ENCODE peak calls at places on chromosomes 5 and 9, in nine cellular contexts. One of them, this sample, is unnamed.
A peak's percentile ranks its signal among the peaks of the same experiment; 100 is the strongest.

GRCh38 chr9:97502984-97503861 is 1.8 kb downstream of the TMOD1 start:
- DNase-seq in ascending aorta: no peak
- DNase-seq in NCI-H1417: no peak
- DNase-seq in GM10248: no peak
- DNase-seq in stimulated activated CD4-positive, alpha-beta T cell treated with anti-CD3 and anti-CD28 coated beads, Interleukin-4, amount 100 ng/mL, for 24 hours: no peak
- DNase-seq in left ventricle myocardium superior: no peak
- DNase-seq in EH: no peak
- DNase-seq in AG04450: no peak
- DNase-seq in ovary: no peak
- DNase-seq in this sample: peak; percentile 39

GRCh38 chr5:93800988-93801811 is 59.8 kb upstream of the POU5F2 start:
- DNase-seq in ascending aorta: no peak
- DNase-seq in NCI-H1417: peak; percentile 82
- DNase-seq in GM10248: peak; percentile 17
- DNase-seq in stimulated activated CD4-positive, alpha-beta T cell treated with anti-CD3 and anti-CD28 coated beads, Interleukin-4, amount 100 ng/mL, for 24 hours: peak; percentile 33
- DNase-seq in left ventricle myocardium superior: no peak
- DNase-seq in EH: peak; percentile 58
- DNase-seq in AG04450: no peak
- DNase-seq in ovary: no peak
- DNase-seq in this sample: peak; percentile 10

GRCh38 chr9:133101356-133102189 is 19.5 kb downstream of the RALGDS start:
- DNase-seq in ascending aorta: no peak
- DNase-seq in NCI-H1417: no peak
- DNase-seq in GM10248: no peak
- DNase-seq in stimulated activated CD4-positive, alpha-beta T cell treated with anti-CD3 and anti-CD28 coated beads, Interleukin-4, amount 100 ng/mL, for 24 hours: no peak
- DNase-seq in left ventricle myocardium superior: no peak
- DNase-seq in EH: no peak
- DNase-seq in AG04450: no peak
- DNase-seq in ovary: no peak
- DNase-seq in this sample: no peak

GRCh38 chr9:93974151-93974550 is 19.0 kb upstream of the BARX1 start:
- DNase-seq in ascending aorta: no peak
- DNase-seq in NCI-H1417: peak; percentile 30
- DNase-seq in GM10248: no peak
- DNase-seq in stimulated activated CD4-positive, alpha-beta T cell treated with anti-CD3 and anti-CD28 coated beads, Interleukin-4, amount 100 ng/mL, for 24 hours: no peak
- DNase-seq in left ventricle myocardium superior: no peak
- DNase-seq in EH: no peak
- DNase-seq in AG04450: no peak
- DNase-seq in ovary: no peak
- DNase-seq in this sample: no peak

GRCh38 chr5:171418316-171418981 is 998 bp upstream of the FGF18 start:
- DNase-seq in ascending aorta: peak; percentile 84
- DNase-seq in NCI-H1417: peak; percentile 68
- DNase-seq in GM10248: peak; percentile 88
- DNase-seq in stimulated activated CD4-positive, alpha-beta T cell treated with anti-CD3 and anti-CD28 coated beads, Interleukin-4, amount 100 ng/mL, for 24 hours: peak; percentile 64
- DNase-seq in left ventricle myocardium superior: peak; percentile 88
- DNase-seq in EH: peak; percentile 85
- DNase-seq in AG04450: peak; percentile 72
- DNase-seq in ovary: peak; percentile 76
- DNase-seq in this sample: peak; percentile 93

GRCh38 chr5:32030686-32031478 is 143.2 kb downstream of the GOLPH3 start:
- DNase-seq in ascending aorta: no peak
- DNase-seq in NCI-H1417: no peak
- DNase-seq in GM10248: no peak
- DNase-seq in stimulated activated CD4-positive, alpha-beta T cell treated with anti-CD3 and anti-CD28 coated beads, Interleukin-4, amount 100 ng/mL, for 24 hours: no peak
- DNase-seq in left ventricle myocardium superior: no peak
- DNase-seq in EH: peak; percentile 55
- DNase-seq in AG04450: no peak
- DNase-seq in ovary: no peak
- DNase-seq in this sample: no peak

GRCh38 chr9:92294297-92294676 is 790 bp upstream of the IARS1 start:
- DNase-seq in ascending aorta: no peak
- DNase-seq in NCI-H1417: no peak
- DNase-seq in GM10248: no peak
- DNase-seq in stimulated activated CD4-positive, alpha-beta T cell treated with anti-CD3 and anti-CD28 coated beads, Interleukin-4, amount 100 ng/mL, for 24 hours: peak; percentile 13
- DNase-seq in left ventricle myocardium superior: no peak
- DNase-seq in EH: peak; percentile 50
- DNase-seq in AG04450: no peak
- DNase-seq in ovary: no peak
- DNase-seq in this sample: no peak

GRCh38 chr9:72384710-72385475 is 19.9 kb upstream of the ZFAND5 start:
- DNase-seq in ascending aorta: no peak
- DNase-seq in NCI-H1417: no peak
- DNase-seq in GM10248: no peak
- DNase-seq in stimulated activated CD4-positive, alpha-beta T cell treated with anti-CD3 and anti-CD28 coated beads, Interleukin-4, amount 100 ng/mL, for 24 hours: no peak
- DNase-seq in left ventricle myocardium superior: no peak
- DNase-seq in EH: no peak
- DNase-seq in AG04450: no peak
- DNase-seq in ovary: no peak
- DNase-seq in this sample: no peak

GRCh38 chr5:178476531-178476930 is 113.7 kb downstream of the COL23A1 start:
- DNase-seq in ascending aorta: no peak
- DNase-seq in NCI-H1417: no peak
- DNase-seq in GM10248: no peak
- DNase-seq in stimulated activated CD4-positive, alpha-beta T cell treated with anti-CD3 and anti-CD28 coated beads, Interleukin-4, amount 100 ng/mL, for 24 hours: no peak
- DNase-seq in left ventricle myocardium superior: no peak
- DNase-seq in EH: no peak
- DNase-seq in AG04450: no peak
- DNase-seq in ovary: no peak
- DNase-seq in this sample: no peak

GRCh38 chr5:5078009-5078897 is 61.9 kb upstream of the ADAMTS16 start:
- DNase-seq in ascending aorta: no peak
- DNase-seq in NCI-H1417: peak; percentile 15
- DNase-seq in GM10248: no peak
- DNase-seq in stimulated activated CD4-positive, alpha-beta T cell treated with anti-CD3 and anti-CD28 coated beads, Interleukin-4, amount 100 ng/mL, for 24 hours: no peak
- DNase-seq in left ventricle myocardium superior: no peak
- DNase-seq in EH: no peak
- DNase-seq in AG04450: no peak
- DNase-seq in ovary: no peak
- DNase-seq in this sample: no peak

GRCh38 chr9:120856700-120857099 is 14.0 kb upstream of the PSMD5 start:
- DNase-seq in ascending aorta: no peak
- DNase-seq in NCI-H1417: peak; percentile 35
- DNase-seq in GM10248: no peak
- DNase-seq in stimulated activated CD4-positive, alpha-beta T cell treated with anti-CD3 and anti-CD28 coated beads, Interleukin-4, amount 100 ng/mL, for 24 hours: no peak
- DNase-seq in left ventricle myocardium superior: no peak
- DNase-seq in EH: no peak
- DNase-seq in AG04450: no peak
- DNase-seq in ovary: no peak
- DNase-seq in this sample: no peak

GRCh38 chr9:130998596-130999264 is 10.2 kb upstream of the LAMC3 start:
- DNase-seq in ascending aorta: no peak
- DNase-seq in NCI-H1417: no peak
- DNase-seq in GM10248: no peak
- DNase-seq in stimulated activated CD4-positive, alpha-beta T cell treated with anti-CD3 and anti-CD28 coated beads, Interleukin-4, amount 100 ng/mL, for 24 hours: no peak
- DNase-seq in left ventricle myocardium superior: no peak
- DNase-seq in EH: no peak
- DNase-seq in AG04450: no peak
- DNase-seq in ovary: no peak
- DNase-seq in this sample: no peak

GRCh38 chr5:151448038-151448985 is 909 bp downstream of the SLC36A1 start:
- DNase-seq in ascending aorta: no peak
- DNase-seq in NCI-H1417: peak; percentile 71
- DNase-seq in GM10248: no peak
- DNase-seq in stimulated activated CD4-positive, alpha-beta T cell treated with anti-CD3 and anti-CD28 coated beads, Interleukin-4, amount 100 ng/mL, for 24 hours: peak; percentile 11
- DNase-seq in left ventricle myocardium superior: no peak
- DNase-seq in EH: peak; percentile 17
- DNase-seq in AG04450: no peak
- DNase-seq in ovary: peak; percentile 21
- DNase-seq in this sample: no peak

GRCh38 chr5:1262381-1262780 is 32.5 kb downstream of the TERT start:
- DNase-seq in ascending aorta: no peak
- DNase-seq in NCI-H1417: peak; percentile 33
- DNase-seq in GM10248: no peak
- DNase-seq in stimulated activated CD4-positive, alpha-beta T cell treated with anti-CD3 and anti-CD28 coated beads, Interleukin-4, amount 100 ng/mL, for 24 hours: no peak
- DNase-seq in left ventricle myocardium superior: no peak
- DNase-seq in EH: no peak
- DNase-seq in AG04450: no peak
- DNase-seq in ovary: no peak
- DNase-seq in this sample: no peak

GRCh38 chr5:122124766-122125165 is 4.6 kb upstream of the ZNF474 start:
- DNase-seq in ascending aorta: no peak
- DNase-seq in NCI-H1417: no peak
- DNase-seq in GM10248: no peak
- DNase-seq in stimulated activated CD4-positive, alpha-beta T cell treated with anti-CD3 and anti-CD28 coated beads, Interleukin-4, amount 100 ng/mL, for 24 hours: no peak
- DNase-seq in left ventricle myocardium superior: no peak
- DNase-seq in EH: no peak
- DNase-seq in AG04450: no peak
- DNase-seq in ovary: no peak
- DNase-seq in this sample: no peak

GRCh38 chr5:72187388-72188070 is 80.3 kb downstream of the MAP1B start:
- DNase-seq in ascending aorta: no peak
- DNase-seq in NCI-H1417: no peak
- DNase-seq in GM10248: no peak
- DNase-seq in stimulated activated CD4-positive, alpha-beta T cell treated with anti-CD3 and anti-CD28 coated beads, Interleukin-4, amount 100 ng/mL, for 24 hours: no peak
- DNase-seq in left ventricle myocardium superior: no peak
- DNase-seq in EH: no peak
- DNase-seq in AG04450: no peak
- DNase-seq in ovary: no peak
- DNase-seq in this sample: no peak

GRCh38 chr5:165882099-165882498 is 2376.7 kb downstream of the MAT2B start:
- DNase-seq in ascending aorta: no peak
- DNase-seq in NCI-H1417: no peak
- DNase-seq in GM10248: no peak
- DNase-seq in stimulated activated CD4-positive, alpha-beta T cell treated with anti-CD3 and anti-CD28 coated beads, Interleukin-4, amount 100 ng/mL, for 24 hours: no peak
- DNase-seq in left ventricle myocardium superior: no peak
- DNase-seq in EH: no peak
- DNase-seq in AG04450: no peak
- DNase-seq in ovary: no peak
- DNase-seq in this sample: no peak

GRCh38 chr5:75622564-75622963 is 11.3 kb downstream of the ANKDD1B start:
- DNase-seq in ascending aorta: no peak
- DNase-seq in NCI-H1417: no peak
- DNase-seq in GM10248: no peak
- DNase-seq in stimulated activated CD4-positive, alpha-beta T cell treated with anti-CD3 and anti-CD28 coated beads, Interleukin-4, amount 100 ng/mL, for 24 hours: no peak
- DNase-seq in left ventricle myocardium superior: no peak
- DNase-seq in EH: no peak
- DNase-seq in AG04450: no peak
- DNase-seq in ovary: no peak
- DNase-seq in this sample: no peak

GRCh38 chr9:73050062-73050814 is 97.4 kb upstream of the ALDH1A1 start:
- DNase-seq in ascending aorta: no peak
- DNase-seq in NCI-H1417: no peak
- DNase-seq in GM10248: no peak
- DNase-seq in stimulated activated CD4-positive, alpha-beta T cell treated with anti-CD3 and anti-CD28 coated beads, Interleukin-4, amount 100 ng/mL, for 24 hours: no peak
- DNase-seq in left ventricle myocardium superior: no peak
- DNase-seq in EH: peak; percentile 89
- DNase-seq in AG04450: no peak
- DNase-seq in ovary: no peak
- DNase-seq in this sample: no peak

GRCh38 chr5:80654054-80654390 is 430 bp upstream of the MSH3 start:
- DNase-seq in ascending aorta: no peak
- DNase-seq in NCI-H1417: peak; percentile 60
- DNase-seq in GM10248: peak; percentile 23
- DNase-seq in stimulated activated CD4-positive, alpha-beta T cell treated with anti-CD3 and anti-CD28 coated beads, Interleukin-4, amount 100 ng/mL, for 24 hours: peak; percentile 16
- DNase-seq in left ventricle myocardium superior: peak; percentile 31
- DNase-seq in EH: peak; percentile 8
- DNase-seq in AG04450: no peak
- DNase-seq in ovary: no peak
- DNase-seq in this sample: peak; percentile 20

GRCh38 chr5:134451618-134452505 is 40.2 kb upstream of the CDKN2AIPNL start:
- DNase-seq in ascending aorta: peak; percentile 81
- DNase-seq in NCI-H1417: no peak
- DNase-seq in GM10248: peak; percentile 5
- DNase-seq in stimulated activated CD4-positive, alpha-beta T cell treated with anti-CD3 and anti-CD28 coated beads, Interleukin-4, amount 100 ng/mL, for 24 hours: no peak
- DNase-seq in left ventricle myocardium superior: peak; percentile 46
- DNase-seq in EH: peak; percentile 87
- DNase-seq in AG04450: no peak
- DNase-seq in ovary: peak; percentile 72
- DNase-seq in this sample: no peak

GRCh38 chr5:154813736-154814135 is 36.7 kb downstream of the FAXDC2 start:
- DNase-seq in ascending aorta: no peak
- DNase-seq in NCI-H1417: no peak
- DNase-seq in GM10248: no peak
- DNase-seq in stimulated activated CD4-positive, alpha-beta T cell treated with anti-CD3 and anti-CD28 coated beads, Interleukin-4, amount 100 ng/mL, for 24 hours: no peak
- DNase-seq in left ventricle myocardium superior: peak; percentile 37
- DNase-seq in EH: no peak
- DNase-seq in AG04450: no peak
- DNase-seq in ovary: no peak
- DNase-seq in this sample: no peak

GRCh38 chr5:172437445-172438303 is 16.7 kb downstream of the SH3PXD2B start:
- DNase-seq in ascending aorta: peak; percentile 89
- DNase-seq in NCI-H1417: peak; percentile 96
- DNase-seq in GM10248: no peak
- DNase-seq in stimulated activated CD4-positive, alpha-beta T cell treated with anti-CD3 and anti-CD28 coated beads, Interleukin-4, amount 100 ng/mL, for 24 hours: no peak
- DNase-seq in left ventricle myocardium superior: peak; percentile 76
- DNase-seq in EH: peak; percentile 85
- DNase-seq in AG04450: no peak
- DNase-seq in ovary: peak; percentile 71
- DNase-seq in this sample: no peak

GRCh38 chr5:24135536-24135935 is 509.2 kb downstream of the CDH10 start:
- DNase-seq in ascending aorta: no peak
- DNase-seq in NCI-H1417: no peak
- DNase-seq in GM10248: no peak
- DNase-seq in stimulated activated CD4-positive, alpha-beta T cell treated with anti-CD3 and anti-CD28 coated beads, Interleukin-4, amount 100 ng/mL, for 24 hours: no peak
- DNase-seq in left ventricle myocardium superior: no peak
- DNase-seq in EH: no peak
- DNase-seq in AG04450: no peak
- DNase-seq in ovary: no peak
- DNase-seq in this sample: no peak

GRCh38 chr5:15474143-15474719 is 25.7 kb upstream of the FBXL7 start:
- DNase-seq in ascending aorta: no peak
- DNase-seq in NCI-H1417: no peak
- DNase-seq in GM10248: no peak
- DNase-seq in stimulated activated CD4-positive, alpha-beta T cell treated with anti-CD3 and anti-CD28 coated beads, Interleukin-4, amount 100 ng/mL, for 24 hours: no peak
- DNase-seq in left ventricle myocardium superior: no peak
- DNase-seq in EH: no peak
- DNase-seq in AG04450: no peak
- DNase-seq in ovary: no peak
- DNase-seq in this sample: no peak

GRCh38 chr9:30289435-30289834 is 2095.0 kb upstream of the ACO1 start:
- DNase-seq in ascending aorta: no peak
- DNase-seq in NCI-H1417: no peak
- DNase-seq in GM10248: no peak
- DNase-seq in stimulated activated CD4-positive, alpha-beta T cell treated with anti-CD3 and anti-CD28 coated beads, Interleukin-4, amount 100 ng/mL, for 24 hours: no peak
- DNase-seq in left ventricle myocardium superior: no peak
- DNase-seq in EH: no peak
- DNase-seq in AG04450: no peak
- DNase-seq in ovary: no peak
- DNase-seq in this sample: no peak

GRCh38 chr9:94900222-94901018 is 173.9 kb downstream of the AOPEP start:
- DNase-seq in ascending aorta: peak; percentile 73
- DNase-seq in NCI-H1417: no peak
- DNase-seq in GM10248: no peak
- DNase-seq in stimulated activated CD4-positive, alpha-beta T cell treated with anti-CD3 and anti-CD28 coated beads, Interleukin-4, amount 100 ng/mL, for 24 hours: no peak
- DNase-seq in left ventricle myocardium superior: no peak
- DNase-seq in EH: peak; percentile 97
- DNase-seq in AG04450: peak; percentile 92
- DNase-seq in ovary: peak; percentile 66
- DNase-seq in this sample: no peak

GRCh38 chr5:158435161-158435616 is 576.2 kb upstream of the CLINT1 start:
- DNase-seq in ascending aorta: no peak
- DNase-seq in NCI-H1417: no peak
- DNase-seq in GM10248: peak; percentile 34
- DNase-seq in stimulated activated CD4-positive, alpha-beta T cell treated with anti-CD3 and anti-CD28 coated beads, Interleukin-4, amount 100 ng/mL, for 24 hours: peak; percentile 7
- DNase-seq in left ventricle myocardium superior: no peak
- DNase-seq in EH: no peak
- DNase-seq in AG04450: no peak
- DNase-seq in ovary: no peak
- DNase-seq in this sample: peak; percentile 36

GRCh38 chr9:109017493-109017892 is 4.2 kb upstream of the CTNNAL1 start:
- DNase-seq in ascending aorta: no peak
- DNase-seq in NCI-H1417: no peak
- DNase-seq in GM10248: peak; percentile 48
- DNase-seq in stimulated activated CD4-positive, alpha-beta T cell treated with anti-CD3 and anti-CD28 coated beads, Interleukin-4, amount 100 ng/mL, for 24 hours: no peak
- DNase-seq in left ventricle myocardium superior: no peak
- DNase-seq in EH: no peak
- DNase-seq in AG04450: no peak
- DNase-seq in ovary: no peak
- DNase-seq in this sample: peak; percentile 58

GRCh38 chr5:123700624-123701023 is 188.6 kb downstream of the CSNK1G3 start:
- DNase-seq in ascending aorta: no peak
- DNase-seq in NCI-H1417: no peak
- DNase-seq in GM10248: no peak
- DNase-seq in stimulated activated CD4-positive, alpha-beta T cell treated with anti-CD3 and anti-CD28 coated beads, Interleukin-4, amount 100 ng/mL, for 24 hours: no peak
- DNase-seq in left ventricle myocardium superior: no peak
- DNase-seq in EH: peak; percentile 99
- DNase-seq in AG04450: peak; percentile 83
- DNase-seq in ovary: no peak
- DNase-seq in this sample: no peak

GRCh38 chr9:3980771-3981170 is 319.1 kb downstream of the GLIS3 start:
- DNase-seq in ascending aorta: no peak
- DNase-seq in NCI-H1417: peak; percentile 7
- DNase-seq in GM10248: no peak
- DNase-seq in stimulated activated CD4-positive, alpha-beta T cell treated with anti-CD3 and anti-CD28 coated beads, Interleukin-4, amount 100 ng/mL, for 24 hours: no peak
- DNase-seq in left ventricle myocardium superior: no peak
- DNase-seq in EH: peak; percentile 36
- DNase-seq in AG04450: peak; percentile 44
- DNase-seq in ovary: peak; percentile 35
- DNase-seq in this sample: no peak